ENCODE peak calls at places on chromosomes 3 and 15, in five cellular contexts. One of them, this sample, is unnamed.

GRCh38 chr3:24196526-24196925 is 251.4 kb downstream of the NR1D2 start:
- DNase-seq in HCT116: no peak
- DNase-seq in RWPE1: no peak
- DNase-seq in epithelial cell of esophagus: no peak
- DNase-seq in fibroblast of lung: peak
- DNase-seq in this sample: peak

GRCh38 chr3:108180214-108180613 is 42.0 kb downstream of the IFT57 start:
- DNase-seq in HCT116: no peak
- DNase-seq in RWPE1: peak
- DNase-seq in epithelial cell of esophagus: peak
- DNase-seq in fibroblast of lung: peak
- DNase-seq in this sample: no peak

GRCh38 chr3:70927239-70927638 is 614.8 kb upstream of the MDFIC2 start:
- DNase-seq in HCT116: no peak
- DNase-seq in RWPE1: no peak
- DNase-seq in epithelial cell of esophagus: no peak
- DNase-seq in fibroblast of lung: no peak
- DNase-seq in this sample: no peak

GRCh38 chr15:78651007-78651406 is 10.0 kb upstream of the CHRNB4 start:
- DNase-seq in HCT116: no peak
- DNase-seq in RWPE1: no peak
- DNase-seq in epithelial cell of esophagus: no peak
- DNase-seq in fibroblast of lung: no peak
- DNase-seq in this sample: no peak

GRCh38 chr3:55899887-55900286 is 412.8 kb upstream of the WNT5A start:
- DNase-seq in HCT116: no peak
- DNase-seq in RWPE1: peak
- DNase-seq in epithelial cell of esophagus: no peak
- DNase-seq in fibroblast of lung: no peak
- DNase-seq in this sample: no peak

GRCh38 chr3:184543256-184543655 is 18.3 kb upstream of the EPHB3 start:
- DNase-seq in HCT116: no peak
- DNase-seq in RWPE1: no peak
- DNase-seq in epithelial cell of esophagus: no peak
- DNase-seq in fibroblast of lung: no peak
- DNase-seq in this sample: no peak

GRCh38 chr3:58495101-58495500 is 3.2 kb downstream of the KCTD6 start:
- DNase-seq in HCT116: no peak
- DNase-seq in RWPE1: no peak
- DNase-seq in epithelial cell of esophagus: no peak
- DNase-seq in fibroblast of lung: peak
- DNase-seq in this sample: no peak

GRCh38 chr3:122932251-122932967 is 95.2 kb downstream of the SEMA5B start:
- DNase-seq in HCT116: no peak
- DNase-seq in RWPE1: peak
- DNase-seq in epithelial cell of esophagus: peak
- DNase-seq in fibroblast of lung: peak
- DNase-seq in this sample: no peak

DNA sequence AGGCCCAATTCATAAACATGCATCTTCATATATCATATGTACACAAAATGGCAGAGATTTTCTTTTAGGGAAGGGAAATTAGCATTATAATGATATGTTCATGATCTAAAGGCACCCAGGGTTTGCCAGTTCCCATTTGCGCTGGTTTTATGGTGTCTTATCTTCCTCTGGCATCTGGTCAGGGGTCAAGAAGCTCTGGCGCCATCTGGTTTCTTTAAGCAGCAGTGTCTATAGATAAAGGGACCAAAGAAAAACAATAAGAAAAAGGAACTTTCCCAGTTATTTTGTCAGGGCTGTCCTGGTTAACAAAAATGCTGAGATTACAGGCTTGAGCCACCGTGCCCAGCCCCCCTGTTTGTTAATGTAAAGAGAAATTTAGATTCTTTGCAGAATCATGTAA is 3.3 kb upstream of the DCP1A start:
- DNase-seq in HCT116: peak
- DNase-seq in RWPE1: no peak
- DNase-seq in epithelial cell of esophagus: peak
- DNase-seq in fibroblast of lung: no peak
- DNase-seq in this sample: no peak
- TF ChIP-seq CTCF in HCT116: peak
- TF ChIP-seq CTCF in RWPE1: peak
- TF ChIP-seq CTCF in epithelial cell of esophagus: peak
- TF ChIP-seq CTCF in fibroblast of lung: peak
- TF ChIP-seq CTCF in this sample: peak

GRCh38 chr15:90230071-90230494 is 3.7 kb downstream of the CIB1 start:
- DNase-seq in HCT116: no peak
- DNase-seq in RWPE1: no peak
- DNase-seq in epithelial cell of esophagus: no peak
- DNase-seq in fibroblast of lung: no peak
- DNase-seq in this sample: no peak
- TF ChIP-seq CTCF in HCT116: no peak
- TF ChIP-seq CTCF in RWPE1: no peak
- TF ChIP-seq CTCF in epithelial cell of esophagus: no peak
- TF ChIP-seq CTCF in fibroblast of lung: no peak
- TF ChIP-seq CTCF in this sample: no peak

DNA sequence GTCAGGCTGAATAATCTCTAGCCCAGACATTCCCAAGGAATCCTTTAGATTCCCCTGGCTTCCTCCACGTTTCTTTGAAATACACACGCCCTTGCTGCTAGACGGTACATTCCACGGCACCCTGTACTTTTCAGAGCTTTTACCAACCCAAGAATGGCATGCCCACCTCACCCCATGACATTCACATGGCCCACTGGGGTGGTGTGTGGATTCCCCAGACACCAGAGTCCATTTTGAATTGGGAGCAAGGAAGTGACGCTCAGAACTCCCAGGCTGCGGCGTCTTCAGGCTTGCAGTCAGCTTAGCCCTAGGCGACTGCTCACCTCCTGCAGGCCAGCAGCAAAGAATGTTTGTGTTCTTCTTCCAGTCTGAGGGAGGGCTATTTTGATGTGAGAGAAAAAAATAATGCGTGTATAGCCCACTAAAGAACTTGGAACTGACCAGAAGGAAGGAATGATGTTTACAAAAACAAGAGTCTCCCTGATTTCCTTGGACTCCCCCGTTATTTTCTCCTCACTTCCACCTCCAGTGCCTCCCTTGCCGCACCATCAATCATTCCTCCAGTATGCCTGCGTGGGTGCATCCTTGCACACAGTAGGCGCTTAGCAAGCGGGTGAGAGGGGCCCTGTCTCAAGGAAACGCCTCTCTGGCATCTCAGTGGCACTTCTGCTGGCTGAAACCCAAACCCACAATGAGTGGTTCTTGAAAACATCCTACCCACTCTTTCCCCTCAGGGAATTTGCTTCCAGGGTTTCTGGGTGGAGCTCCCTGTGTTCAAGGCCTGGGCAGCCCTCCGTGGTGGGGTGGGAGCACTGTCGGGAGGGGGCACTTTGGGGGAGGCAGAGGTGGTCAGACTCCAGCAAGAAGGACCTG is 59.9 kb downstream of the SMAD6 start:
- DNase-seq in HCT116: no peak
- DNase-seq in RWPE1: peak
- DNase-seq in epithelial cell of esophagus: peak
- DNase-seq in fibroblast of lung: peak
- DNase-seq in this sample: no peak
- TF ChIP-seq CTCF in HCT116: no peak
- TF ChIP-seq CTCF in RWPE1: no peak
- TF ChIP-seq CTCF in epithelial cell of esophagus: no peak
- TF ChIP-seq CTCF in fibroblast of lung: no peak
- TF ChIP-seq CTCF in this sample: no peak

DNA sequence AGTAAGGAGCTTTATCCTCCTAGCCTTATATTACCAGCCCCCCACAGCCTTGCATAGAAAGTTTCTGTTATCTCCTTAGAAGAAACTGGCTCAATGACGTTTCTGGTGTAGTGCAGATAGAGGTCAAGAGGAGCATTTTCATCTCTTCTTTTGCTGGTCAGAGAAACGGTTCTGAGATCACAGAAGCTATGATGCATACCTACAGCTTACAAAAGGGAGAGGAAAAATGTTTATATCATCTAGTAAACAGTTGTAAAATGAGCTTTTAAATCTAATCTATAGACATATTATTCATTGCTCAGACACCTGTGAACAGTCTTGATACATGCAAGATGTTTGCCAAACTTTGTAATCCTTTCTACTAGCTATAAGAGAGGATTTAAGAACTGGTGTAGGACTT is 68.0 kb downstream of the GMPS start:
- DNase-seq in HCT116: no peak
- DNase-seq in RWPE1: no peak
- DNase-seq in epithelial cell of esophagus: no peak
- DNase-seq in fibroblast of lung: no peak
- DNase-seq in this sample: no peak
- TF ChIP-seq CTCF in HCT116: no peak
- TF ChIP-seq CTCF in RWPE1: no peak
- TF ChIP-seq CTCF in epithelial cell of esophagus: no peak
- TF ChIP-seq CTCF in fibroblast of lung: no peak
- TF ChIP-seq CTCF in this sample: no peak

GRCh38 chr3:72669224-72669623 is 179.0 kb downstream of the SHQ1 start:
- DNase-seq in HCT116: no peak
- DNase-seq in RWPE1: no peak
- DNase-seq in epithelial cell of esophagus: no peak
- DNase-seq in fibroblast of lung: no peak
- DNase-seq in this sample: no peak
- TF ChIP-seq CTCF in HCT116: no peak
- TF ChIP-seq CTCF in RWPE1: no peak
- TF ChIP-seq CTCF in epithelial cell of esophagus: no peak
- TF ChIP-seq CTCF in fibroblast of lung: no peak
- TF ChIP-seq CTCF in this sample: no peak

GRCh38 chr15:69134841-69135240 is 25.6 kb upstream of the GLCE start:
- DNase-seq in HCT116: no peak
- DNase-seq in RWPE1: no peak
- DNase-seq in epithelial cell of esophagus: no peak
- DNase-seq in fibroblast of lung: no peak
- DNase-seq in this sample: no peak

GRCh38 chr15:69132430-69132829 is 28.0 kb upstream of the GLCE start:
- DNase-seq in HCT116: no peak
- DNase-seq in RWPE1: no peak
- DNase-seq in epithelial cell of esophagus: no peak
- DNase-seq in fibroblast of lung: no peak
- DNase-seq in this sample: no peak

GRCh38 chr15:69131362-69132215 is 28.8 kb upstream of the GLCE start:
- DNase-seq in HCT116: no peak
- DNase-seq in RWPE1: no peak
- DNase-seq in epithelial cell of esophagus: no peak
- DNase-seq in fibroblast of lung: no peak
- DNase-seq in this sample: no peak

GRCh38 chr15:69132935-69133861 is 27.2 kb upstream of the GLCE start:
- DNase-seq in HCT116: no peak
- DNase-seq in RWPE1: no peak
- DNase-seq in epithelial cell of esophagus: peak
- DNase-seq in fibroblast of lung: no peak
- DNase-seq in this sample: no peak

GRCh38 chr15:69133862-69134519 is 26.4 kb upstream of the GLCE start:
- DNase-seq in HCT116: no peak
- DNase-seq in RWPE1: no peak
- DNase-seq in epithelial cell of esophagus: no peak
- DNase-seq in fibroblast of lung: no peak
- DNase-seq in this sample: no peak
- TF ChIP-seq CTCF in HCT116: no peak
- TF ChIP-seq CTCF in RWPE1: no peak
- TF ChIP-seq CTCF in epithelial cell of esophagus: no peak
- TF ChIP-seq CTCF in fibroblast of lung: no peak
- TF ChIP-seq CTCF in this sample: no peak